ENCODE peak calls at places on chromosomes 12 and 14, in seven cellular contexts. M, F, O, S, R, V and Q are unnamed samples.
A peak's percentile ranks its signal among the peaks of the same experiment; 100 is the strongest.

GRCh38 chr12:94047781-94048567 is 100.4 kb upstream of the PLXNC1 start:
- DNase-seq in S (no peak), F (no peak), V (no peak), O (no peak), M (no peak), R (peak; percentile 21), Q (no peak)

GRCh38 chr12:114938487-114939210 is 254.7 kb upstream of the TBX3 start:
- DNase-seq in O (no peak), M (no peak), S (no peak), F (no peak), R (no peak), V (no peak), Q (no peak)

GRCh38 chr12:128920468-128920867 is 67.2 kb downstream of the GLT1D1 start:
- DNase-seq in R (no peak), O (no peak), F (no peak), V (no peak), S (no peak), M (no peak), Q (no peak)

GRCh38 chr14:77151918-77152588 is 10.5 kb upstream of the ZDHHC22 start:
- DNase-seq in V (no peak), S (peak; percentile 61), O (no peak), M (peak; percentile 64), F (no peak), R (no peak), Q (peak; percentile 28)

GRCh38 chr12:23099604-23100003 is 474.6 kb downstream of the ETNK1 start:
- DNase-seq in M (no peak), R (no peak), V (peak; percentile 21), F (no peak), O (no peak), S (no peak), Q (no peak)

GRCh38 chr12:100986595-100987547 is 192.3 kb downstream of the ANO4 start:
- DNase-seq in M (no peak), R (no peak), V (no peak), O (no peak), F (no peak), S (no peak), Q (no peak)

GRCh38 chr14:96054661-96055060 is 15.5 kb downstream of the C14orf132 start:
- DNase-seq in O (no peak), R (no peak), V (no peak), M (no peak), F (no peak), S (no peak), Q (no peak)

GRCh38 chr14:65357091-65357490 is 55.4 kb upstream of the FUT8 start:
- DNase-seq in O (no peak), F (no peak), R (no peak), S (no peak), V (no peak), M (no peak), Q (no peak)

GRCh38 chr14:20998674-20999366 is at the start of gene SLC39A2:
- DNase-seq in R (no peak), S (no peak), M (peak; percentile 87), O (no peak), F (peak; percentile 38), V (no peak), Q (peak; percentile 33)
- TF ChIP-seq JUND in R (no peak), S (no peak), M (no peak), O (no peak), F (no peak), V (no peak), Q (no peak)

DNA sequence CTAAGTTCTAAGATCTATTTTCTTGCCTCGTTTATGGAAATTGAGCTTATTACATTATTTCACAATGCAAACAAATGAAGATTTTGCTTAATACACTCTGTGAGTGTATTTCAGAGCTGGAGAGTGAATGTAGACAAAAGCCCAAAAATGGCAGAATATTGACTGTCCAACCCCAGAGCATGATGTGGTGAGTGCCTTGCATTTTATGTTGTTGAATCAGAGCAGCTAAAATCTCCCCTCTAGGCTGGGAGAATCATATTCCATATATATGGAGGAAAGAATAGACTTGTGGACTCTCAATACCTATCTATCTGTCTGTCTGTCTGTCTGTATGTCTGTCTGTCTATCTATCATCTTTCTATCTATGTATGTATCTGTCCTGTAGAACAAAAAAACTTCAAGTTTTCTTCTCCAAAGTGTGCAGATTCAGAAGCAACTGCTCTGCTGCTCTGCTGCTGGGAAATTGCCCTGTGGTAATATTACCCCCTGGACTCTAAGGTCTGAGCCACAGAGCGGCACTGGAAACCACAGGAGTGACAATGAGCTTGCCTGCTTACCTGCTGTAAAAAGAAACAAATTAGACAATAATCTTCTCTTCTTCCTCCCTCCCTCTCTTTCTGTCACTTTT is 209.4 kb upstream of the PRICKLE1 start:
- DNase-seq in F (no peak), V (no peak), R (no peak), O (no peak), S (no peak), M (no peak), Q (no peak)
- TF ChIP-seq JUND in F (no peak), V (no peak), R (no peak), O (no peak), S (no peak), M (no peak), Q (no peak)

DNA sequence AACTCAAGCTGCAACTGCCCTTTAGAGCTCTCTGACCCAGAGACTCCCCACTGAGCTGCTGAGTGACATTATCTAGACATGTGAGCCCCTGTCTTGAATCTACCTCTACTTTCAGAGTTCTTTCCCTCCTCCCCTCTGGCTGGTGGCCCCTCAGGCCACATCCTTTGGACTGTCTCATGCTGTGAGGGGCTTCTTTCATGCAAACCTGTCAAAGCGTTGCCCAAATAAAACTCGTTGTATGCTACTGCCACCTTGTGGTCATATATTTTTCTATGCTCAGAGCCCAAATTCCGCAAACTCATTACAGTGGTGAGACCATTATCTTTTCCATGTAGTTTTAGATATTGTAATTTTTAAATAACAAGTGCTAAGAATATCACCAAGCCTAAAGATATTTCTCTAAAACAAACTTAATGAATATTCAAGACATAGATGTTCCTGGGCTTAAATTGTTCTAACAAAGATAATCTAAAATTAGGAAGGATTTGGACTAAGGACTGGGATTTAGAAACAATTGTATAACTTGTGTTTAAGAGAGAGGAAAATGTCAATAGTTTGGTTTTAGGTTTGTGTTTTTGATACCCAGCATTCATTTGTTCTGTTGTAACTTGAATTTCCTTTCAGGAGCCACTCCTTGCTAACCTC is 338.0 kb downstream of the AACS start:
- DNase-seq in S (peak; percentile 29), V (peak; percentile 64), O (peak; percentile 34), M (peak; percentile 63), F (peak; percentile 58), R (no peak), Q (peak; percentile 44)
- TF ChIP-seq JUND in S (no peak), V (no peak), O (no peak), M (no peak), F (no peak), R (no peak), Q (no peak)

GRCh38 chr12:121580959-121581680 is at the start of gene KDM2B:
- DNase-seq in S (peak; percentile 46), O (peak; percentile 63), V (no peak), M (peak; percentile 66), R (no peak), F (peak; percentile 72), Q (no peak)
- TF ChIP-seq JUND in S (no peak), O (no peak), V (no peak), M (no peak), R (no peak), F (no peak), Q (no peak)

GRCh38 chr12:24950231-24950834 is 1.4 kb upstream of the BCAT1 start:
- DNase-seq in S (no peak), O (no peak), M (no peak), F (peak; percentile 64), V (no peak), R (peak; percentile 93), Q (no peak)
- TF ChIP-seq JUND in S (no peak), O (no peak), M (no peak), F (peak; percentile 49), V (no peak), R (no peak), Q (no peak)